ENCODE peak calls at places on chromosomes 2 and 18, in ten cellular contexts. U, S, P, W, E, D, L, M, J and A are unnamed samples.

GRCh38 chr2:69544951-69545350 is 98.6 kb downstream of the AAK1 start:
- DNase-seq in S (no peak), P (no peak), J (peak), E (no peak), M (no peak), U (no peak), W (no peak), L (no peak), D (no peak), A (peak)

GRCh38 chr2:126915903-126916302 is 17.2 kb downstream of the TEX51 start:
- DNase-seq in L (no peak), M (no peak), E (no peak), W (no peak), P (no peak), D (no peak), S (no peak), U (no peak), J (no peak), A (no peak)

GRCh38 chr2:145091967-145092366 is 572.0 kb upstream of the ZEB2 start:
- DNase-seq in P (no peak), U (no peak), S (no peak), M (no peak), W (no peak), E (no peak), D (no peak), J (no peak), L (no peak), A (no peak)

GRCh38 chr2:146748046-146748445 is 1096.8 kb upstream of the ACVR2A start:
- DNase-seq in P (no peak), E (no peak), W (no peak), J (no peak), S (no peak), U (no peak), D (no peak), L (no peak), M (no peak), A (no peak)

GRCh38 chr2:3423492-3424170 is 44.1 kb downstream of the TRAPPC12 start:
- DNase-seq in E (no peak), S (peak), M (peak), W (peak), P (peak), J (peak), U (peak), L (peak), D (peak), A (no peak)

GRCh38 chr2:131044078-131044756 is 49.0 kb downstream of the FAM168B start:
- DNase-seq in D (no peak), S (no peak), J (no peak), L (no peak), E (no peak), P (no peak), W (no peak), M (no peak), U (no peak), A (no peak)

GRCh38 chr2:43086451-43087221 is 139.8 kb downstream of the ZFP36L2 start:
- DNase-seq in L (peak), W (peak), M (no peak), S (no peak), D (peak), E (peak), P (peak), J (peak), U (no peak), A (no peak)

GRCh38 chr2:226130192-226130591 is 669.4 kb downstream of the IRS1 start:
- DNase-seq in E (no peak), U (no peak), L (no peak), W (no peak), P (no peak), S (no peak), D (no peak), M (peak), J (peak), A (no peak)

GRCh38 chr2:29518988-29519925 is 402.1 kb downstream of the ALK start:
- DNase-seq in P (no peak), J (peak), D (no peak), S (no peak), U (no peak), L (no peak), W (no peak), M (no peak), E (peak), A (no peak)

GRCh38 chr18:24187689-24188088 is 48.8 kb downstream of the CABYR start:
- DNase-seq in E (no peak), W (no peak), U (no peak), S (no peak), P (no peak), D (no peak), M (no peak), J (no peak), L (no peak), A (no peak)

GRCh38 chr2:190340369-190340768 is 3.0 kb upstream of the INPP1 start:
- DNase-seq in M (no peak), J (no peak), W (no peak), S (no peak), D (no peak), U (no peak), E (no peak), P (no peak), L (no peak), A (no peak)

GRCh38 chr2:240300840-240301239 is 134.6 kb upstream of the GPC1 start:
- DNase-seq in U (no peak), M (no peak), P (no peak), D (no peak), W (no peak), L (no peak), S (peak), J (no peak), E (no peak), A (no peak)

GRCh38 chr18:2883137-2883671 is 36.4 kb downstream of the EMILIN2 start:
- DNase-seq in L (no peak), J (no peak), S (peak), M (peak), U (peak), E (no peak), D (no peak), W (peak), P (no peak), A (no peak)

GRCh38 chr18:22930089-22930713 is 2.9 kb upstream of the RBBP8 start:
- DNase-seq in S (peak), D (peak), M (peak), L (peak), W (peak), E (peak), U (peak), P (peak), J (peak), A (peak)

GRCh38 chr2:25362564-25363145 is 20.9 kb upstream of the DNMT3A start:
- DNase-seq in M (peak), L (no peak), P (no peak), E (no peak), W (peak), J (no peak), D (peak), S (peak), U (peak), A (no peak)